ENCODE peak calls at places on chromosomes 2 and 18, in ten cellular contexts. C is A673, P is uterus, B is MM.1S, Q is colonic mucosa, M is dorsolateral prefrontal cortex, O is fibroblast of the aortic adventitia, I is GM13977, V is OCI-LY7, R is AG09319. U is an unnamed sample.

GRCh38 chr18:9234528-9234927 is 97.9 kb downstream of the ANKRD12 start:
- DNase-seq in O (no peak), P (no peak), Q (no peak), R (no peak), C (no peak), M (no peak), I (no peak), V (no peak), B (no peak), U (no peak)

GRCh38 chr2:165778653-165779451 is 15.2 kb downstream of the GALNT3 start:
- DNase-seq in V (peak), M (no peak), O (peak), C (peak), Q (no peak), P (no peak), R (no peak), I (no peak), B (peak), U (peak)

GRCh38 chr2:237687666-237688065 is 60.3 kb downstream of the LRRFIP1 start:
- DNase-seq in C (peak), Q (peak), V (no peak), I (peak), P (peak), M (no peak), R (peak), B (no peak), O (peak), U (peak)

GRCh38 chr2:219631925-219632757 is 4.7 kb downstream of the SLC4A3 start:
- DNase-seq in P (no peak), O (no peak), M (no peak), Q (no peak), C (no peak), I (peak), B (no peak), R (no peak), V (no peak), U (no peak)

GRCh38 chr18:2147866-2148265 is 423.4 kb downstream of the METTL4 start:
- DNase-seq in Q (no peak), O (peak), P (peak), B (no peak), R (no peak), C (peak), M (no peak), I (no peak), V (no peak), U (no peak)

GRCh38 chr18:62869327-62869726 is 154.0 kb downstream of the PHLPP1 start:
- DNase-seq in B (no peak), C (no peak), O (no peak), M (no peak), R (no peak), P (no peak), V (no peak), Q (no peak), I (no peak), U (no peak)

GRCh38 chr2:212505583-212505982 is 33.0 kb downstream of the ERBB4 start:
- DNase-seq in V (no peak), P (no peak), I (peak), O (no peak), C (no peak), Q (no peak), M (no peak), R (no peak), B (no peak), U (no peak)

GRCh38 chr2:120601566-120601965 is 134.1 kb upstream of the GLI2 start:
- DNase-seq in B (no peak), C (no peak), P (no peak), M (no peak), V (no peak), O (no peak), R (no peak), I (no peak), Q (no peak), U (no peak)

GRCh38 chr2:181955010-181955409 is 30.6 kb upstream of the PPP1R1C start:
- DNase-seq in V (no peak), C (peak), O (peak), B (no peak), M (no peak), I (no peak), P (no peak), Q (no peak), R (peak), U (no peak)

GRCh38 chr2:158936978-158937377 is 31.5 kb upstream of the TANC1 start:
- DNase-seq in P (peak), M (no peak), C (peak), Q (no peak), O (peak), I (no peak), V (no peak), B (no peak), R (peak), U (no peak)

GRCh38 chr2:13616656-13617055 is 899.9 kb downstream of the TRIB2 start:
- DNase-seq in P (no peak), O (no peak), C (no peak), Q (no peak), B (no peak), V (no peak), R (no peak), I (no peak), M (no peak), U (no peak)

GRCh38 chr2:182980115-182980514 is 58.1 kb downstream of the NCKAP1 start:
- DNase-seq in O (peak), Q (no peak), C (peak), V (peak), P (no peak), M (no peak), R (peak), I (peak), B (peak), U (peak)

GRCh38 chr2:171819453-171819852 is 74.6 kb downstream of the SLC25A12 start:
- DNase-seq in R (no peak), O (no peak), M (no peak), C (no peak), V (no peak), B (no peak), P (no peak), I (no peak), Q (no peak), U (no peak)

GRCh38 chr2:73981081-73981968 is 3.4 kb upstream of the TET3 start:
- DNase-seq in R (no peak), P (no peak), M (no peak), C (no peak), B (no peak), O (no peak), I (peak), V (peak), Q (peak), U (peak)

GRCh38 chr2:232315049-232315922 is 63.3 kb upstream of the ALPP start:
- DNase-seq in I (peak), B (peak), R (no peak), O (no peak), Q (no peak), P (no peak), C (peak), V (no peak), M (peak), U (peak)

GRCh38 chr2:10205201-10205475 is 82.6 kb downstream of the RRM2 start:
- DNase-seq in B (no peak), I (no peak), M (peak), O (no peak), C (no peak), P (no peak), V (no peak), R (no peak), Q (no peak), U (no peak)

GRCh38 chr2:235088608-235089020 is 136.8 kb downstream of the SH3BP4 start:
- DNase-seq in M (no peak), C (no peak), I (no peak), R (no peak), Q (no peak), B (no peak), O (peak), P (no peak), V (no peak), U (no peak)

GRCh38 chr2:204315236-204315662 is 230.0 kb upstream of the PARD3B start:
- DNase-seq in R (no peak), O (peak), I (no peak), C (no peak), P (peak), B (no peak), Q (no peak), M (no peak), V (no peak), U (no peak)

GRCh38 chr2:189799531-189799930 is 15.3 kb downstream of the PMS1 start:
- DNase-seq in M (no peak), V (no peak), C (no peak), R (no peak), I (no peak), O (peak), Q (no peak), B (no peak), P (no peak), U (no peak)

GRCh38 chr2:38213619-38214018 is 137.7 kb upstream of the CYP1B1 start:
- DNase-seq in Q (no peak), O (no peak), P (no peak), M (no peak), R (no peak), I (no peak), C (no peak), B (no peak), V (no peak), U (no peak)

GRCh38 chr2:85768713-85769112 is 14.9 kb downstream of the ATOH8 start:
- DNase-seq in B (no peak), R (no peak), I (no peak), Q (peak), V (no peak), C (peak), P (peak), O (peak), M (no peak), U (no peak)

GRCh38 chr18:77481541-77481940 is 231.9 kb downstream of the GALR1 start:
- DNase-seq in O (no peak), V (no peak), R (no peak), Q (no peak), I (no peak), B (no peak), C (no peak), M (no peak), P (no peak), U (no peak)

GRCh38 chr18:8063733-8064132 is 496.6 kb downstream of the PTPRM start:
- DNase-seq in Q (no peak), P (no peak), R (no peak), M (no peak), V (no peak), C (no peak), I (no peak), O (no peak), B (no peak), U (no peak)

GRCh38 chr2:119760876-119761275 is 1.2 kb downstream of the PTPN4 start:
- DNase-seq in C (peak), O (peak), V (peak), R (no peak), P (no peak), B (peak), M (no peak), I (peak), Q (no peak), U (peak)

GRCh38 chr2:171143670-171144062 is 17.0 kb downstream of the TLK1 start:
- DNase-seq in R (no peak), O (no peak), Q (no peak), V (no peak), B (no peak), I (no peak), P (no peak), C (no peak), M (no peak), U (no peak)

GRCh38 chr2:191245869-191246531 is 796 bp downstream of the MYO1B start:
- DNase-seq in R (no peak), V (no peak), C (peak), I (peak), P (peak), Q (peak), O (peak), B (no peak), M (no peak), U (peak)

GRCh38 chr2:46801731-46802664 is 113.6 kb downstream of the MCFD2 start:
- DNase-seq in M (no peak), O (no peak), I (no peak), P (no peak), R (no peak), Q (no peak), B (no peak), V (no peak), C (no peak), U (no peak)

GRCh38 chr2:101518470-101519172 is 43.7 kb upstream of the RFX8 start:
- DNase-seq in O (peak), B (no peak), R (no peak), Q (peak), C (peak), I (no peak), P (peak), V (peak), M (peak), U (no peak)
- TF ChIP-seq CTCF in O (peak), B (no peak), R (peak), Q (no peak), C (peak), I (peak), P (peak), V (peak), M (peak), U (no peak)

GRCh38 chr2:3192920-3193319 is 184.7 kb downstream of the EIPR1 start:
- DNase-seq in O (no peak), P (no peak), V (no peak), I (no peak), B (no peak), R (no peak), Q (no peak), C (no peak), M (no peak), U (no peak)
- TF ChIP-seq CTCF in O (no peak), P (no peak), V (no peak), I (no peak), B (no peak), R (no peak), Q (no peak), C (no peak), M (no peak), U (no peak)

GRCh38 chr2:184556639-184557038 is 41.7 kb upstream of the ZNF804A start:
- DNase-seq in O (no peak), V (no peak), I (no peak), C (no peak), M (no peak), R (no peak), B (no peak), Q (no peak), P (no peak), U (no peak)

GRCh38 chr2:184554736-184555135 is 43.6 kb upstream of the ZNF804A start:
- DNase-seq in C (no peak), B (no peak), O (no peak), Q (no peak), R (no peak), M (no peak), P (no peak), I (no peak), V (no peak), U (no peak)

GRCh38 chr2:184558713-184559464 is 39.4 kb upstream of the ZNF804A start:
- DNase-seq in R (no peak), P (no peak), I (no peak), M (no peak), B (no peak), V (no peak), O (peak), C (no peak), Q (no peak), U (no peak)

GRCh38 chr2:184551631-184552030 is 46.7 kb upstream of the ZNF804A start:
- DNase-seq in P (no peak), V (no peak), R (no peak), C (peak), I (no peak), M (no peak), Q (no peak), O (peak), B (no peak), U (no peak)

GRCh38 chr2:184555352-184555751 is 43.0 kb upstream of the ZNF804A start:
- DNase-seq in B (no peak), C (no peak), M (no peak), V (no peak), Q (no peak), I (no peak), R (no peak), O (no peak), P (no peak), U (no peak)
- TF ChIP-seq CTCF in B (no peak), C (no peak), M (no peak), V (no peak), Q (no peak), I (no peak), R (no peak), O (no peak), P (no peak), U (no peak)

GRCh38 chr2:168904358-168904757 is 3.3 kb downstream of the G6PC2 start:
- DNase-seq in C (no peak), B (no peak), M (no peak), V (no peak), I (no peak), Q (no peak), P (no peak), O (no peak), R (no peak), U (no peak)

GRCh38 chr2:168910330-168910729 is 9.2 kb downstream of the G6PC2 start:
- DNase-seq in O (no peak), V (no peak), I (no peak), C (peak), M (no peak), P (no peak), R (no peak), Q (no peak), B (no peak), U (no peak)

GRCh38 chr2:168903888-168904287 is 2.8 kb downstream of the G6PC2 start:
- DNase-seq in Q (no peak), B (no peak), M (no peak), C (no peak), V (no peak), O (no peak), I (no peak), R (no peak), P (no peak), U (no peak)

GRCh38 chr2:168912466-168913170 is 11.5 kb downstream of the G6PC2 start:
- DNase-seq in I (no peak), C (peak), V (no peak), O (peak), M (peak), Q (no peak), R (no peak), P (peak), B (no peak), U (no peak)

DNA sequence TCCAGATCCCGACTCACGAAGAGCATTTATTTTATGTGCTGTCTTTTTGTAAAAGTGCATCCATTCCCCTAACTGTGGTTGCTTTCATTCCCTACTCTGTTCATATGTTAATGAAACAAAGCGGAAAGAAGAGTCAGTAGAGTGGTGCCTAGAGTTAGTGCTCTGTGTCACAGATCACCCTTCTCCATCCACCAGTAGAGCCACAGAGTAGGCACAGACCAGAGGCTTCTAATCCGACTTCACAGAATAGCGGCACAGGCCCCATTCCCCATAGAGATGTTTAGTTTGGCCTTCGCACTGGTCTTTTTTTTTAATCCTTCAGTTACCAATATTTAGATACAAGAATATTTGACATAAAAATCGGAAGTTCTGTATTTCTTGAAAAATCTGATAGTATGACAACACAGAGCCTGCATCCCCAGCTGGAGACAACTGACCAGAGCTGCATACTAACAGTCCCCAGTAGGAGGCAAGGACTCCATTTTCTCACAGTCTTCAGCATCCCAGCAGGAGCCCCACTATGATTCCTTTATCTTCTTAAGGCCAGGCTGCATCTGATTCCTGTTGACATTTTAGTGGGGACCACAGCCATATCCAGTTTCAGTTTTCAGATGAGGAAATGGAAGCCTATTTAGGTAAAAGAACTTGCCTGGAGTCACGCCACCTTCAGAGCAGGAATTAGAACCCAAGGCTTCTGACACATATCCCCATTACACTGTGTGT is 7.0 kb downstream of the G6PC2 start:
- DNase-seq in C (no peak), O (no peak), B (no peak), P (no peak), V (no peak), Q (no peak), R (no peak), I (no peak), M (no peak), U (no peak)
- TF ChIP-seq CTCF in C (no peak), O (no peak), B (no peak), P (no peak), V (no peak), Q (no peak), R (no peak), I (no peak), M (no peak), U (no peak)

GRCh38 chr18:58402247-58402646 is 226.6 kb downstream of the ALPK2 start:
- DNase-seq in B (no peak), Q (no peak), M (no peak), C (no peak), I (no peak), R (no peak), O (peak), P (no peak), V (no peak), U (no peak)
- TF ChIP-seq CTCF in B (no peak), Q (no peak), M (no peak), C (no peak), I (no peak), R (no peak), O (no peak), P (no peak), V (no peak), U (no peak)

GRCh38 chr2:169395821-169396374 is 33.6 kb upstream of the LRP2 start:
- DNase-seq in R (no peak), Q (no peak), M (no peak), B (no peak), O (no peak), P (no peak), I (no peak), C (peak), V (no peak), U (no peak)

GRCh38 chr2:169393068-169393590 is 30.8 kb upstream of the LRP2 start:
- DNase-seq in V (no peak), Q (no peak), I (peak), C (no peak), R (no peak), P (no peak), B (no peak), M (no peak), O (no peak), U (peak)

DNA sequence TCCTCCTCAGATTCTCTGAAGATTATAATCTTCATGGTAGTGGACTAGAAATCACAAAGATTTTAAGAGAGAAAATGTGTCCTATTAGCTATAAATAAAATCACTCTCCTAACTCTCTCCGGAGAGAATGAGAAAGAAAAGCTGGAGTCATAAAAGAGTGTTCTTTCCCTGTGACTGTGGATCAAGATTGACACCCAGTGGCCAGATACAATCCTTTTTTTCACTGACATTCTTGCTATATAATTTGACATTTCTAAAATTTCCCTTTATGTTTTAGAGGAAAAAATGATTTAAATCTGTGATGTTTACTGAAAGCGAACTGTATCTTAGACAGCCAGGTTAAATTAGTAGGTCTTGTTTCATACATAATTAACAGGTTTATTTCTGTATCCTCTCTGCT is 35.4 kb upstream of the LRP2 start:
- DNase-seq in R (no peak), Q (no peak), V (no peak), I (peak), O (peak), C (peak), P (no peak), M (no peak), B (no peak), U (no peak)
- TF ChIP-seq CTCF in R (no peak), Q (no peak), V (peak), I (peak), O (no peak), C (peak), P (no peak), M (peak), B (peak), U (no peak)

GRCh38 chr2:60520917-60521539 is 32.4 kb downstream of the BCL11A start:
- DNase-seq in Q (no peak), O (no peak), R (no peak), B (no peak), V (no peak), I (no peak), P (no peak), C (no peak), M (no peak), U (no peak)

GRCh38 chr2:60520477-60520876 is 33.0 kb downstream of the BCL11A start:
- DNase-seq in Q (no peak), R (no peak), C (no peak), B (no peak), P (no peak), M (no peak), V (no peak), O (no peak), I (no peak), U (no peak)

GRCh38 chr2:60517441-60517840 is 36.0 kb downstream of the BCL11A start:
- DNase-seq in M (no peak), I (no peak), Q (no peak), R (no peak), P (no peak), V (no peak), B (no peak), O (no peak), C (no peak), U (no peak)

GRCh38 chr2:60518567-60518966 is 34.9 kb downstream of the BCL11A start:
- DNase-seq in O (no peak), R (no peak), M (no peak), C (no peak), P (no peak), B (no peak), I (no peak), Q (peak), V (no peak), U (no peak)

DNA sequence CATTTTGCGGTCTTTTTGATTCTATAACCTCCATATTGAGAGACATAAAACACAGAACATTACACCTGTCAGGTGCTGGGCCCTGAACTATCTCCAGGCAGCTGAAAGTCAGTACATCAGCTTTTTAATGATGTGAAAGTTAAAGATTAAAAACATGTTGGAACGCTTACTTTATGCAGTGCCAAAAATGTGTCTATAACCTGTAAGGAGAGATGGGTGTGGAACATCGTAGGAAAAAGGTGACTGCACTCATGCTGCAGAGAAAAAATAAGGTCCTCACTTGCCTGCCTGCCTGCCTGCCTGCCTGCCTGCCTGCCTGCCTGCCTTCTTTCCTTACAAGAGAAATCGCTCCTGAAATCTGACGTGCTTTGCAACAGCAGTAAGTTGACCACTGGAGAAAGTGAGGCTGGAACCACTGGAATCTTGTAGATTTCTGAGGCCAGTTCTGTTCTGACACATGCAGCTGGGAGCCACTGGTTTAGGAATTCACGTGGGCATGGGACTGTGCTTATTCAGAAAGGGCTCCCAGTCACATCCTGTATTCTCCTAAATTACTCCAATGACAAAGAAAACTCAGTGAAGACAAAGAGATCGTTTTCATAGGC is 34.1 kb downstream of the BCL11A start:
- DNase-seq in I (no peak), P (no peak), B (no peak), C (no peak), R (no peak), V (no peak), Q (peak), O (no peak), M (no peak), U (no peak)
- TF ChIP-seq CTCF in I (no peak), P (no peak), B (no peak), C (no peak), R (no peak), V (no peak), Q (no peak), O (no peak), M (no peak), U (no peak)